ENCODE peak calls at places on chromosomes 4 and X, in eight cellular contexts. One of them, this sample, is unnamed.
A peak's percentile ranks its signal among the peaks of the same experiment; 100 is the strongest.

GRCh38 chr4:152369903-152370296 is 166.0 kb downstream of the FBXW7 start:
- DNase-seq in tibial nerve: no peak
- DNase-seq in gastrocnemius medialis: no peak
- DNase-seq in left lung: no peak
- DNase-seq in pancreas: no peak
- DNase-seq in tibial artery: no peak
- DNase-seq in IMR-90: peak; percentile 24
- DNase-seq in hepatocyte: no peak
- DNase-seq in this sample: no peak

GRCh38 chrX:16594490-16594889 is 55.5 kb upstream of the S100G start:
- DNase-seq in tibial nerve: no peak
- DNase-seq in tibial artery: no peak
- DNase-seq in IMR-90: no peak
- DNase-seq in pancreas: no peak
- DNase-seq in gastrocnemius medialis: no peak
- DNase-seq in left lung: no peak
- DNase-seq in hepatocyte: no peak
- DNase-seq in this sample: no peak

GRCh38 chr4:151553874-151554273 is 144.9 kb downstream of the FHIP1A start:
- DNase-seq in tibial nerve: no peak
- DNase-seq in hepatocyte: no peak
- DNase-seq in tibial artery: no peak
- DNase-seq in pancreas: no peak
- DNase-seq in left lung: no peak
- DNase-seq in IMR-90: no peak
- DNase-seq in gastrocnemius medialis: no peak
- DNase-seq in this sample: no peak

GRCh38 chrX:72392042-72392441 is 86.3 kb upstream of the CITED1 start:
- DNase-seq in tibial nerve: no peak
- DNase-seq in gastrocnemius medialis: no peak
- DNase-seq in tibial artery: no peak
- DNase-seq in pancreas: no peak
- DNase-seq in IMR-90: no peak
- DNase-seq in hepatocyte: no peak
- DNase-seq in left lung: no peak
- DNase-seq in this sample: no peak

GRCh38 chrX:30735839-30736238 is 82.6 kb downstream of the GK start:
- DNase-seq in pancreas: no peak
- DNase-seq in left lung: no peak
- DNase-seq in IMR-90: peak; percentile 56
- DNase-seq in tibial artery: peak; percentile 36
- DNase-seq in hepatocyte: peak; percentile 63
- DNase-seq in gastrocnemius medialis: no peak
- DNase-seq in tibial nerve: peak; percentile 20
- DNase-seq in this sample: peak; percentile 27

GRCh38 chr4:2817701-2818350 is 24.9 kb downstream of the SH3BP2 start:
- DNase-seq in hepatocyte: peak; percentile 86
- DNase-seq in pancreas: peak; percentile 47
- DNase-seq in tibial artery: no peak
- DNase-seq in IMR-90: no peak
- DNase-seq in left lung: peak; percentile 87
- DNase-seq in gastrocnemius medialis: no peak
- DNase-seq in tibial nerve: no peak
- DNase-seq in this sample: no peak

GRCh38 chrX:110987292-110987691 is 108.7 kb upstream of the PAK3 start:
- DNase-seq in gastrocnemius medialis: no peak
- DNase-seq in tibial artery: no peak
- DNase-seq in tibial nerve: no peak
- DNase-seq in hepatocyte: no peak
- DNase-seq in left lung: no peak
- DNase-seq in IMR-90: no peak
- DNase-seq in pancreas: no peak
- DNase-seq in this sample: no peak

GRCh38 chrX:45434231-45434630 is 233.6 kb upstream of the DIPK2B start:
- DNase-seq in pancreas: no peak
- DNase-seq in gastrocnemius medialis: no peak
- DNase-seq in tibial artery: no peak
- DNase-seq in tibial nerve: no peak
- DNase-seq in left lung: no peak
- DNase-seq in IMR-90: no peak
- DNase-seq in hepatocyte: no peak
- DNase-seq in this sample: no peak

GRCh38 chrX:12955882-12956703 is 18.8 kb upstream of the TMSB4X start:
- DNase-seq in hepatocyte: peak; percentile 60
- DNase-seq in tibial artery: peak; percentile 47
- DNase-seq in left lung: peak; percentile 83
- DNase-seq in IMR-90: peak; percentile 84
- DNase-seq in gastrocnemius medialis: peak; percentile 30
- DNase-seq in tibial nerve: no peak
- DNase-seq in pancreas: no peak
- DNase-seq in this sample: peak; percentile 81

GRCh38 chrX:23662187-23662586 is 5.1 kb upstream of the PRDX4 start:
- DNase-seq in hepatocyte: no peak
- DNase-seq in tibial nerve: no peak
- DNase-seq in pancreas: no peak
- DNase-seq in gastrocnemius medialis: no peak
- DNase-seq in left lung: no peak
- DNase-seq in IMR-90: no peak
- DNase-seq in tibial artery: no peak
- DNase-seq in this sample: no peak

GRCh38 chr4:153634737-153635353 is 49.2 kb upstream of the TLR2 start:
- DNase-seq in gastrocnemius medialis: no peak
- DNase-seq in left lung: no peak
- DNase-seq in hepatocyte: peak; percentile 35
- DNase-seq in pancreas: no peak
- DNase-seq in tibial artery: no peak
- DNase-seq in tibial nerve: no peak
- DNase-seq in IMR-90: peak; percentile 8
- DNase-seq in this sample: no peak

GRCh38 chrX:71253253-71254091 is 468 bp downstream of the ZMYM3 start:
- DNase-seq in hepatocyte: peak; percentile 60
- DNase-seq in pancreas: peak; percentile 30
- DNase-seq in IMR-90: peak; percentile 13
- DNase-seq in tibial nerve: no peak
- DNase-seq in gastrocnemius medialis: peak; percentile 37
- DNase-seq in left lung: no peak
- DNase-seq in tibial artery: no peak
- DNase-seq in this sample: peak; percentile 51

GRCh38 chr4:101953949-101954348 is 163.4 kb downstream of the BANK1 start:
- DNase-seq in tibial nerve: no peak
- DNase-seq in left lung: no peak
- DNase-seq in tibial artery: no peak
- DNase-seq in pancreas: no peak
- DNase-seq in gastrocnemius medialis: no peak
- DNase-seq in hepatocyte: peak; percentile 14
- DNase-seq in IMR-90: peak; percentile 45
- DNase-seq in this sample: no peak

GRCh38 chr4:187071896-187072295 is 348.2 kb upstream of the FAT1 start:
- DNase-seq in pancreas: no peak
- DNase-seq in gastrocnemius medialis: no peak
- DNase-seq in tibial nerve: no peak
- DNase-seq in left lung: no peak
- DNase-seq in hepatocyte: no peak
- DNase-seq in tibial artery: no peak
- DNase-seq in IMR-90: no peak
- DNase-seq in this sample: no peak

GRCh38 chrX:56029188-56029587 is 203.0 kb upstream of the KLF8 start:
- DNase-seq in left lung: no peak
- DNase-seq in gastrocnemius medialis: no peak
- DNase-seq in tibial artery: no peak
- DNase-seq in tibial nerve: no peak
- DNase-seq in pancreas: no peak
- DNase-seq in IMR-90: no peak
- DNase-seq in hepatocyte: no peak
- DNase-seq in this sample: no peak

GRCh38 chr4:7157666-7158065 is 34.7 kb upstream of the SORCS2 start:
- DNase-seq in gastrocnemius medialis: no peak
- DNase-seq in IMR-90: no peak
- DNase-seq in left lung: no peak
- DNase-seq in tibial artery: no peak
- DNase-seq in tibial nerve: peak; percentile 10
- DNase-seq in pancreas: no peak
- DNase-seq in hepatocyte: no peak
- DNase-seq in this sample: no peak

GRCh38 chr4:125547842-125548241 is 233.1 kb downstream of the FAT4 start:
- DNase-seq in pancreas: no peak
- DNase-seq in left lung: no peak
- DNase-seq in tibial artery: no peak
- DNase-seq in hepatocyte: peak; percentile 11
- DNase-seq in IMR-90: peak; percentile 59
- DNase-seq in tibial nerve: no peak
- DNase-seq in gastrocnemius medialis: no peak
- DNase-seq in this sample: no peak

GRCh38 chr4:125551967-125552366 is 237.2 kb downstream of the FAT4 start:
- DNase-seq in hepatocyte: no peak
- DNase-seq in tibial nerve: no peak
- DNase-seq in left lung: no peak
- DNase-seq in pancreas: no peak
- DNase-seq in tibial artery: no peak
- DNase-seq in IMR-90: no peak
- DNase-seq in gastrocnemius medialis: no peak
- DNase-seq in this sample: no peak

GRCh38 chr4:125551451-125551850 is 236.7 kb downstream of the FAT4 start:
- DNase-seq in left lung: no peak
- DNase-seq in tibial artery: no peak
- DNase-seq in pancreas: no peak
- DNase-seq in gastrocnemius medialis: no peak
- DNase-seq in tibial nerve: no peak
- DNase-seq in hepatocyte: no peak
- DNase-seq in IMR-90: no peak
- DNase-seq in this sample: no peak

GRCh38 chr4:125546272-125546671 is 231.5 kb downstream of the FAT4 start:
- DNase-seq in pancreas: no peak
- DNase-seq in hepatocyte: no peak
- DNase-seq in tibial nerve: no peak
- DNase-seq in gastrocnemius medialis: no peak
- DNase-seq in tibial artery: no peak
- DNase-seq in IMR-90: no peak
- DNase-seq in left lung: peak; percentile 44
- DNase-seq in this sample: no peak

DNA sequence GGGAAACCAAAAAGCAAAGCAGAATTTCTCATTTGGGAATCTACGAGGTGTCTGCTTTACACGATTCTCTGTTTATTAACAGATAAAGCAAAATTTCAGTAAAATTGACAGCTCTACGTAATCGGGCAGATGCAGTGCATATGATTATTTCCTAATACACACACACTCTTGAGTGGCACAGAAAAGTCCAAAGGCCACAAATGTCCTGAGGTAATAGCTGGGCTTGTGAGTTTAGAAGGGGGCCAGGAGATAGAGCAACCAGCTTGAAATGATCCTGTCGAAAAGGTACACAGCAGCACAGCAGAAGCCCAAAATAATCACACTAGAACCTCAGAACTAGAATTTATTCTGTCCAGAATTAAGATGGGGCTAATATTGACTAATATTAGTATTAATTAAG is 236.0 kb downstream of the FAT4 start:
- DNase-seq in hepatocyte: no peak
- DNase-seq in tibial artery: no peak
- DNase-seq in pancreas: no peak
- DNase-seq in tibial nerve: no peak
- DNase-seq in IMR-90: no peak
- DNase-seq in gastrocnemius medialis: no peak
- DNase-seq in left lung: no peak
- DNase-seq in this sample: no peak
- TF ChIP-seq CTCF in hepatocyte: no peak
- TF ChIP-seq CTCF in tibial artery: no peak
- TF ChIP-seq CTCF in pancreas: no peak
- TF ChIP-seq CTCF in tibial nerve: no peak
- TF ChIP-seq CTCF in IMR-90: no peak
- TF ChIP-seq CTCF in gastrocnemius medialis: no peak
- TF ChIP-seq CTCF in left lung: no peak
- TF ChIP-seq CTCF in this sample: no peak

GRCh38 chrX:121455890-121456289 is 408.5 kb downstream of the GLUD2 start:
- DNase-seq in pancreas: no peak
- DNase-seq in left lung: no peak
- DNase-seq in IMR-90: no peak
- DNase-seq in tibial nerve: no peak
- DNase-seq in gastrocnemius medialis: no peak
- DNase-seq in hepatocyte: no peak
- DNase-seq in tibial artery: no peak
- DNase-seq in this sample: peak; percentile 13
- H3K4me3 ChIP-seq in pancreas: no peak overlapping the region
- H3K4me3 ChIP-seq in left lung: no peak overlapping the region
- H3K4me3 ChIP-seq in IMR-90: no peak overlapping the region
- H3K4me3 ChIP-seq in tibial nerve: no peak overlapping the region
- H3K4me3 ChIP-seq in gastrocnemius medialis: no peak overlapping the region
- H3K4me3 ChIP-seq in hepatocyte: no peak overlapping the region
- H3K4me3 ChIP-seq in tibial artery: no peak overlapping the region
- H3K4me3 ChIP-seq in this sample: no peak overlapping the region

GRCh38 chrX:53403535-53403934 is 18.9 kb downstream of the SMC1A start:
- DNase-seq in pancreas: no peak
- DNase-seq in gastrocnemius medialis: no peak
- DNase-seq in tibial artery: no peak
- DNase-seq in left lung: no peak
- DNase-seq in hepatocyte: no peak
- DNase-seq in tibial nerve: no peak
- DNase-seq in IMR-90: no peak
- DNase-seq in this sample: no peak

GRCh38 chrX:53395605-53396298 is 26.7 kb downstream of the SMC1A start:
- DNase-seq in pancreas: no peak
- DNase-seq in tibial artery: no peak
- DNase-seq in IMR-90: no peak
- DNase-seq in gastrocnemius medialis: no peak
- DNase-seq in hepatocyte: no peak
- DNase-seq in left lung: no peak
- DNase-seq in tibial nerve: no peak
- DNase-seq in this sample: no peak

GRCh38 chrX:53398216-53398615 is 24.2 kb downstream of the SMC1A start:
- DNase-seq in IMR-90: no peak
- DNase-seq in left lung: no peak
- DNase-seq in tibial artery: no peak
- DNase-seq in hepatocyte: no peak
- DNase-seq in pancreas: no peak
- DNase-seq in gastrocnemius medialis: no peak
- DNase-seq in tibial nerve: no peak
- DNase-seq in this sample: no peak
- H3K36me3 ChIP-seq in IMR-90: peaks cover 25% of the 10 kb centered on the region
- H3K36me3 ChIP-seq in left lung: peaks cover 90% of the 10 kb centered on the region
- H3K36me3 ChIP-seq in tibial artery: peaks cover 84% of the 10 kb centered on the region
- H3K36me3 ChIP-seq in hepatocyte: no peaks in the 10 kb centered on the region
- H3K36me3 ChIP-seq in pancreas: no peaks in the 10 kb centered on the region
- H3K36me3 ChIP-seq in gastrocnemius medialis: peaks cover 75% of the 10 kb centered on the region
- H3K36me3 ChIP-seq in tibial nerve: no peaks in the 10 kb centered on the region
- H3K36me3 ChIP-seq in this sample: peaks cover 15% of the 10 kb centered on the region

DNA sequence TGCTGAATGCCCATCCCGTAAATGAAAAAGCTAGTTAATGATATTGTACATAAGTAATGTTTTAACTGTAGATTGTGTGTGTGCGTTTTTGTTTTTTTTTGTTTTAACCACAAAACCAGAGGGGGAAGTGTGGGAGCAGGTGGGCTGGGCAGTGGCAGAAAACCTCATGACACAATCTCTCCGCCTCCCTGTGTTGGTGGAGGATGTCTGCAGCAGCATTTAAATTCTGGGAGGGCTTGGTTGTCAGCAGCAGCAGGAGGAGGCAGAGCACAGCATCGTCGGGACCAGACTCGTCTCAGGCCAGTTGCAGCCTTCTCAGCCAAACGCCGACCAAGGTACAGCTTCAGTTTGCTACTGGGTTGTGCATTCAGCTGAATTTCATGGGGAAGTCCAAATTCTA is at the start of gene SPP1:
- DNase-seq in pancreas: peak; percentile 18
- DNase-seq in gastrocnemius medialis: no peak
- DNase-seq in tibial nerve: no peak
- DNase-seq in tibial artery: no peak
- DNase-seq in left lung: peak; percentile 31
- DNase-seq in hepatocyte: peak; percentile 13
- DNase-seq in IMR-90: peak; percentile 13
- DNase-seq in this sample: no peak
- TF ChIP-seq CTCF in pancreas: no peak
- TF ChIP-seq CTCF in gastrocnemius medialis: no peak
- TF ChIP-seq CTCF in tibial nerve: no peak
- TF ChIP-seq CTCF in tibial artery: no peak
- TF ChIP-seq CTCF in left lung: no peak
- TF ChIP-seq CTCF in hepatocyte: no peak
- TF ChIP-seq CTCF in IMR-90: no peak
- TF ChIP-seq CTCF in this sample: no peak